ENCODE peak calls at places on chromosomes 13 and 19, in ten cellular contexts. T is T-cell; P is RWPE1; Y is T-helper 2 cell; C is amniotic stem cell; J is GF-D8; O is stimulated activated CD8-positive, alpha-beta memory T cell treated with anti-CD3 and anti-CD28 coated beads, Interleukin-7, amount 100 ng/mL, for 1 hour; S is anterior cingulate cortex; Q is K562; E is suprapubic skin. F is an unnamed sample.

GRCh38 chr13:35954207-35954560 is 177.0 kb downstream of the DCLK1 start:
- DNase-seq in Y (no peak), C (no peak), S (no peak), J (no peak), Q (no peak), P (no peak), O (no peak), T (no peak), E (no peak), F (no peak)

GRCh38 chr13:39201075-39201630 is 162.9 kb downstream of the NHLRC3 start:
- DNase-seq in J (no peak), E (no peak), S (no peak), Y (no peak), O (no peak), P (no peak), T (no peak), Q (no peak), C (no peak), F (no peak)

GRCh38 chr13:31749929-31750328 is 10.6 kb downstream of the RXFP2 start:
- DNase-seq in C (peak), Y (no peak), P (peak), O (no peak), J (no peak), T (no peak), Q (no peak), E (no peak), S (no peak), F (no peak)

GRCh38 chr19:43675269-43675879 is 5.4 kb upstream of the PLAUR start:
- DNase-seq in P (peak), Q (no peak), E (no peak), C (no peak), O (no peak), S (no peak), J (no peak), T (no peak), Y (no peak), F (no peak)

GRCh38 chr19:33157906-33158305 is 26.0 kb downstream of the WDR88 start:
- DNase-seq in P (no peak), T (no peak), E (no peak), J (peak), O (no peak), Q (no peak), C (no peak), S (no peak), Y (no peak), F (no peak)

GRCh38 chr13:41488124-41488523 is 30.8 kb downstream of the RGCC start:
- DNase-seq in O (no peak), P (no peak), Q (no peak), T (no peak), C (no peak), S (no peak), Y (no peak), E (no peak), J (no peak), F (no peak)

GRCh38 chr19:372306-372890 is 27.8 kb upstream of the MIER2 start:
- DNase-seq in Y (no peak), Q (no peak), T (no peak), O (no peak), P (no peak), C (no peak), S (peak), J (no peak), E (no peak), F (no peak)

GRCh38 chr13:47890146-47890814 is 110.8 kb downstream of the SUCLA2 start:
- DNase-seq in P (no peak), E (no peak), C (no peak), Y (no peak), T (no peak), S (no peak), J (no peak), Q (no peak), O (no peak), F (no peak)

GRCh38 chr13:33152389-33152788 is 133.2 kb downstream of the STARD13 start:
- DNase-seq in Q (no peak), O (no peak), C (no peak), J (no peak), S (no peak), E (no peak), Y (no peak), T (no peak), P (no peak), F (no peak)

F was measured in GOT3.